ENCODE peak calls at places on chromosome 3, in six cellular contexts. X is stimulated activated CD8-positive, alpha-beta memory T cell treated with anti-CD3 and anti-CD28 coated beads, Interleukin-15, amount 100 ng/mL, for 48 hours; A is HS-5; Q is amygdala; C is neural crest cell; G is amniotic stem cell. J is an unnamed sample.

GRCh38 chr3:41200669-41201021 is 1.3 kb downstream of the CTNNB1 start:
- DNase-seq in X (no peak), A (peak; percentile 34), Q (peak; percentile 1), C (peak; percentile 23), G (no peak), J (no peak)

GRCh38 chr3:12902181-12902999 is 61.0 kb upstream of the RPL32 start:
- DNase-seq in X (no peak), A (no peak), Q (no peak), C (no peak), G (no peak), J (no peak)

GRCh38 chr3:54342676-54343075 is 220.3 kb downstream of the CACNA2D3 start:
- DNase-seq in X (no peak), A (no peak), Q (no peak), C (no peak), G (no peak), J (no peak)

GRCh38 chr3:113300596-113300995 is 89.2 kb downstream of the BOC start:
- DNase-seq in X (no peak), A (no peak), Q (no peak), C (no peak), G (no peak), J (no peak)

GRCh38 chr3:15805756-15806266 is 8.0 kb upstream of the ANKRD28 start:
- DNase-seq in X (no peak), A (peak; percentile 75), Q (no peak), C (no peak), G (peak; percentile 44), J (no peak)

GRCh38 chr3:5929027-5929426 is 741.5 kb downstream of the EDEM1 start:
- DNase-seq in X (no peak), A (no peak), Q (no peak), C (no peak), G (no peak), J (no peak)

GRCh38 chr3:109132801-109133473 is 3.6 kb upstream of the C3orf85 start:
- DNase-seq in X (no peak), A (no peak), Q (no peak), C (no peak), G (no peak), J (no peak)

GRCh38 chr3:117853923-117854322 is 1144.3 kb downstream of the TUSC7 start:
- DNase-seq in X (no peak), A (peak; percentile 43), Q (no peak), C (no peak), G (no peak), J (no peak)

GRCh38 chr3:157595259-157595658 is 92.0 kb upstream of the VEPH1 start:
- DNase-seq in X (no peak), A (no peak), Q (no peak), C (no peak), G (no peak), J (no peak)

GRCh38 chr3:48238506-48239085 is 2.3 kb upstream of the ZNF589 start:
- DNase-seq in X (no peak), A (no peak), Q (no peak), C (no peak), G (no peak), J (no peak)

GRCh38 chr3:107208100-107208499 is 169.1 kb upstream of the CCDC54 start:
- DNase-seq in X (no peak), A (peak; percentile 94), Q (no peak), C (no peak), G (peak; percentile 88), J (no peak)

GRCh38 chr3:37742121-37742520 is 119.6 kb upstream of the CTDSPL start:
- DNase-seq in X (no peak), A (no peak), Q (no peak), C (no peak), G (no peak), J (no peak)

GRCh38 chr3:52383446-52383845 is 61.5 kb downstream of the SEMA3G start:
- DNase-seq in X (no peak), A (no peak), Q (no peak), C (no peak), G (no peak), J (no peak)

GRCh38 chr3:106428565-106428994 is 559.8 kb upstream of the CBLB start:
- DNase-seq in X (peak; percentile 27), A (peak; percentile 97), Q (no peak), C (no peak), G (peak; percentile 90), J (no peak)

GRCh38 chr3:122773856-122774535 is 19.6 kb downstream of the HSPBAP1 start:
- DNase-seq in X (no peak), A (no peak), Q (no peak), C (no peak), G (no peak), J (no peak)

GRCh38 chr3:10726787-10727186 is 89.2 kb upstream of the SLC6A11 start:
- DNase-seq in X (no peak), A (no peak), Q (no peak), C (no peak), G (no peak), J (no peak)

GRCh38 chr3:188558343-188559068 is 404.5 kb downstream of the LPP start:
- DNase-seq in X (no peak), A (no peak), Q (no peak), C (no peak), G (no peak), J (no peak)

GRCh38 chr3:100518983-100519382 is 26.6 kb downstream of the TMEM45A start:
- DNase-seq in X (no peak), A (no peak), Q (no peak), C (no peak), G (no peak), J (no peak)